ENCODE peak calls at places on chromosomes 5 and 9, in six cellular contexts. C is upper lobe of left lung, M is esophagus muscularis mucosa, F is stomach, V is transverse colon, P is sigmoid colon. T is an unnamed sample.

GRCh38 chr5:65903581-65903980 is 22.8 kb upstream of the ERBIN start:
- DNase-seq in P (no peak), F (no peak), M (no peak), V (no peak), C (no peak), T (no peak)

GRCh38 chr5:180143656-180144364 is 65.2 kb downstream of the RASGEF1C start:
- DNase-seq in P (peak; percentile 55), C (no peak), V (no peak), M (peak; percentile 88), F (no peak), T (peak; percentile 30)

GRCh38 chr5:127785098-127785927 is 82.1 kb downstream of the CCDC192 start:
- DNase-seq in P (no peak), M (no peak), F (no peak), C (no peak), V (no peak), T (no peak)

GRCh38 chr5:154749496-154749895 is 5.7 kb upstream of the LARP1 start:
- DNase-seq in P (no peak), M (no peak), V (no peak), F (no peak), C (no peak), T (no peak)

GRCh38 chr5:154199671-154200220 is 9.2 kb downstream of the GALNT10 start:
- DNase-seq in M (no peak), C (no peak), V (no peak), P (no peak), F (no peak), T (no peak)

GRCh38 chr5:151092750-151093149 is 11.9 kb upstream of the TNIP1 start:
- DNase-seq in M (no peak), V (no peak), C (no peak), F (no peak), P (peak; percentile 74), T (no peak)

GRCh38 chr9:97557606-97558095 is 56.2 kb downstream of the TMOD1 start:
- DNase-seq in M (no peak), V (peak; percentile 44), F (peak; percentile 78), P (peak; percentile 87), C (no peak), T (no peak)

GRCh38 chr5:74543162-74543995 is 97.1 kb downstream of the ENC1 start:
- DNase-seq in V (no peak), F (no peak), P (no peak), M (no peak), C (no peak), T (peak; percentile 44)

GRCh38 chr9:14203366-14204056 is 110.4 kb downstream of the NFIB start:
- DNase-seq in P (peak; percentile 88), C (peak; percentile 69), F (peak; percentile 80), M (no peak), V (peak; percentile 75), T (no peak)

GRCh38 chr9:5801739-5802113 is 31.2 kb downstream of the ERMP1 start:
- DNase-seq in F (no peak), V (no peak), M (no peak), C (no peak), P (no peak), T (no peak)

GRCh38 chr5:176134529-176135223 is 103.5 kb upstream of the SIMC1 start:
- DNase-seq in P (no peak), V (no peak), M (no peak), F (no peak), C (peak; percentile 53), T (no peak)

GRCh38 chr5:36904677-36905076 is 28.1 kb downstream of the NIPBL start:
- DNase-seq in C (no peak), F (no peak), P (no peak), M (no peak), V (no peak), T (no peak)

GRCh38 chr9:26723486-26723885 is 169.1 kb downstream of the CAAP1 start:
- DNase-seq in C (no peak), V (peak; percentile 52), M (no peak), F (no peak), P (no peak), T (no peak)

GRCh38 chr5:89936576-89936975 is 473.0 kb downstream of the CETN3 start:
- DNase-seq in V (no peak), M (no peak), P (no peak), C (no peak), F (no peak), T (no peak)

GRCh38 chr5:107217721-107218130 is 453.0 kb downstream of the EFNA5 start:
- DNase-seq in F (no peak), M (no peak), C (no peak), P (peak; percentile 78), V (no peak), T (peak; percentile 92)

GRCh38 chr9:131255731-131256197 is 20.5 kb downstream of the FAM78A start:
- DNase-seq in V (no peak), M (no peak), C (peak; percentile 43), P (no peak), F (no peak), T (no peak)

GRCh38 chr5:132426525-132427138 is 57.1 kb downstream of the SLC22A5 start:
- DNase-seq in F (peak; percentile 81), P (peak; percentile 92), M (no peak), V (peak; percentile 86), C (peak; percentile 63), T (no peak)

GRCh38 chr9:128523199-128523925 is 18.8 kb downstream of the GLE1 start:
- DNase-seq in M (no peak), P (peak; percentile 83), C (peak; percentile 27), F (no peak), V (no peak), T (no peak)

GRCh38 chr5:90406466-90406865 is 3.1 kb downstream of the CETN3 start:
- DNase-seq in P (no peak), F (no peak), V (no peak), C (no peak), M (no peak), T (no peak)

GRCh38 chr9:38681747-38682227 is 38.1 kb downstream of the FAM240B start:
- DNase-seq in C (no peak), M (no peak), F (no peak), V (no peak), P (no peak), T (no peak)

GRCh38 chr5:175731756-175732465 is 74.0 kb downstream of the HRH2 start:
- DNase-seq in P (peak; percentile 19), M (no peak), C (no peak), F (no peak), V (no peak), T (no peak)

GRCh38 chr9:85973238-85973637 is 32.3 kb downstream of the NAA35 start:
- DNase-seq in V (no peak), F (no peak), M (no peak), P (no peak), C (no peak), T (no peak)

GRCh38 chr9:125507247-125507646 is 199.8 kb downstream of the MAPKAP1 start:
- DNase-seq in V (no peak), F (no peak), M (peak; percentile 42), P (no peak), C (no peak), T (no peak)

GRCh38 chr9:82247318-82247717 is 258.7 kb downstream of the SPATA31D1 start:
- DNase-seq in P (no peak), M (no peak), F (no peak), V (no peak), C (no peak), T (no peak)

GRCh38 chr5:15459200-15459599 is 40.8 kb upstream of the FBXL7 start:
- DNase-seq in P (no peak), C (no peak), V (no peak), M (no peak), F (no peak), T (no peak)

GRCh38 chr5:15463231-15463630 is 36.7 kb upstream of the FBXL7 start:
- DNase-seq in F (no peak), C (no peak), P (no peak), M (no peak), V (no peak), T (no peak)
- H3K36me3 ChIP-seq in F (no peaks in the 10 kb centered on the region), C (no peaks in the 10 kb centered on the region), P (no peaks in the 10 kb centered on the region), M (no peaks in the 10 kb centered on the region), V (no peaks in the 10 kb centered on the region), T (no peaks in the 10 kb centered on the region)

DNA sequence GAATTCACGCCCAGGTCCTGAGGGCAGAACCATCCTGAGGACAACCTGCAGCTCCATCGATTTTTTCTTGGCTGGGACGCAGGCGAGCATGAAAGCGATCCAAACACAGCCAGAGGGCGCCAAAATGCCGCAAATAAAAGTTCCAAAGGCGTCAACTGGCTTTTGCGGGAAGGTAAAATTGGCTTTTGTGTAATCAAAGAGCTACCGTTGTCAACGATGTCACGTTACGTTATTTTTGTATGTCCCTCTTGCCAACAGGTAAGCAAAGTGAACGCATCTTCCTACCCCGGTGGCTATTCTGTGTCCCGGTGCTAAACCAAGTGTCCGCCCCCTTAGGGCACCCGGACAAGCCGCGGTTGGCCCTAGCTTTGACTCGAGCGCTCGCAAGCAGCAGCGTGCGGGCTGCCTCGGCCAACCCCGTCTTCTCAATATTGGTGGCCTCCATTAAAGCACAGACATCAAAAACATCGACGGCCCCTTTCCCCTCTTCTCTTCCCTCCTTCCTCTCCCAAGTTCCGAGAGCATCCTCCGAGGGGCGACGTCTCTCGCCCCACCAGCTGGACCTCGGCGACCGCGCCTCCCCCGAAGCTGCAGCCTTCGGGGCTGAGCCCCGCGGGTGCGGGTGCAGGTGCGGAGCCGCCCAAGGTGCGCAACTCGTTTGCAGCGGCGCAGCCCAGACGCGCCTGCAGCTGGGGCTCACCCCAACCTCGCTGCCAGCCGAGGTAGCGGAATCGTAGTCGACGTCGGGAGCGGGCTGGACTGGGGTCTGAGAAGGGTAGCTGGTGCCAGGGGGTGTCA is 1.1 kb upstream of the BASP1 start:
- DNase-seq in F (peak; percentile 85), C (peak; percentile 87), M (no peak), V (peak; percentile 83), P (peak; percentile 79), T (peak; percentile 76)
- TF ChIP-seq POLR2AphosphoS5 in F (no peak), C (no peak), M (no peak), V (no peak), P (no peak), T (no peak)

DNA sequence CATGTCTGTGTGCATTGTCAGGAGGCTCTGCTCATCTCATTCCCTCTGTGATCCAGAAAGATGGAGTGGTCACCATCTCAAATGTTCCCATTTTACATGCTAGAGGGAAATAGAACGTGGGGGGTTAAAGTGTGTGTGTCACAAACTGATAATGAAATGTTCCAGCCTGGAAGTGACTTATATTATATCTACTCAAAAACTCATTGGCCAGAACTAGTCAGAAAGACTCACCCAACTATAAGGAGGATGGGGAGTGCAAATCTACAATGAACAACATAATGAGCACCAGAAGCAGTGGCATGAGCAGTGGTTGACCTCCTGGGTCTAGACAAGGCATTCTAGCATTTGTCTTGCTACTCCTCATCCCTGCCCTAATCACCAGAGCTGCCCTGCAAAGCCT is 81.0 kb downstream of the HTR4 start:
- DNase-seq in P (no peak), F (no peak), V (no peak), M (no peak), C (no peak), T (no peak)
- H3K36me3 ChIP-seq in P (no peaks in the 10 kb centered on the region), F (no peaks in the 10 kb centered on the region), V (no peaks in the 10 kb centered on the region), M (no peaks in the 10 kb centered on the region), C (no peaks in the 10 kb centered on the region), T (no peaks in the 10 kb centered on the region)

GRCh38 chr5:177502886-177503285 is 5.5 kb upstream of the PDLIM7 start:
- DNase-seq in F (no peak), M (no peak), C (no peak), P (no peak), V (no peak), T (no peak)

GRCh38 chr5:177504086-177505056 is 5.3 kb downstream of the DOK3 start:
- DNase-seq in V (no peak), F (no peak), M (no peak), C (no peak), P (no peak), T (no peak)

GRCh38 chr5:177501874-177502678 is 4.7 kb upstream of the PDLIM7 start:
- DNase-seq in C (no peak), F (no peak), V (no peak), P (no peak), M (no peak), T (no peak)

GRCh38 chr5:177505075-177505474 is 4.6 kb downstream of the DOK3 start:
- DNase-seq in V (no peak), M (no peak), F (no peak), C (no peak), P (no peak), T (no peak)

GRCh38 chr5:177503351-177504085 is 6.1 kb downstream of the DOK3 start:
- DNase-seq in M (no peak), C (no peak), V (no peak), F (no peak), P (no peak), T (no peak)
- TF ChIP-seq POLR2AphosphoS5 in M (no peak), C (no peak), V (no peak), F (no peak), P (no peak), T (no peak)